ENCODE peak calls at places on chromosomes 2 and 18, in five cellular contexts. D is WERI-Rb-1, Q is cardiac muscle cell, K is brain microvascular endothelial cell, M is thyroid gland. J is an unnamed sample.

GRCh38 chr2:25160376-25160775 is 8.0 kb downstream of the POMC start:
- DNase-seq in D (no peak), Q (no peak), K (no peak), M (no peak), J (no peak)

GRCh38 chr2:148658807-148659722 is 14.5 kb downstream of the EPC2 start:
- DNase-seq in D (no peak), Q (no peak), K (no peak), M (no peak), J (no peak)

GRCh38 chr2:230865324-230865765 is 603 bp downstream of the ITM2C start:
- DNase-seq in D (no peak), Q (peak), K (no peak), M (no peak), J (no peak)

GRCh38 chr18:48138211-48138610 is 207.8 kb upstream of the SMAD2 start:
- DNase-seq in D (no peak), Q (no peak), K (no peak), M (no peak), J (no peak)

GRCh38 chr18:37259711-37260110 is 305.9 kb downstream of the CELF4 start:
- DNase-seq in D (no peak), Q (no peak), K (no peak), M (no peak), J (no peak)

GRCh38 chr2:189348369-189348768 is 92.9 kb upstream of the WDR75 start:
- DNase-seq in D (no peak), Q (no peak), K (no peak), M (no peak), J (no peak)

GRCh38 chr2:132562245-132562644 is 107.8 kb downstream of the LYPD1 start:
- DNase-seq in D (no peak), Q (no peak), K (no peak), M (no peak), J (no peak)

GRCh38 chr2:108169982-108170625 is 69.7 kb upstream of the SULT1C3 start:
- DNase-seq in D (no peak), Q (peak), K (no peak), M (no peak), J (no peak)

GRCh38 chr2:25419678-25420242 is 78.0 kb upstream of the DNMT3A start:
- DNase-seq in D (no peak), Q (no peak), K (no peak), M (no peak), J (no peak)

GRCh38 chr2:9690716-9691498 is 60.1 kb upstream of the YWHAQ start:
- DNase-seq in D (peak), Q (no peak), K (no peak), M (no peak), J (no peak)

GRCh38 chr2:234395801-234396478 is 100.9 kb downstream of the ARL4C start:
- DNase-seq in D (peak), Q (no peak), K (no peak), M (no peak), J (no peak)

GRCh38 chr18:41320090-41320489 is 634.9 kb upstream of the PIK3C3 start:
- DNase-seq in D (no peak), Q (no peak), K (no peak), M (peak), J (no peak)

GRCh38 chr2:208183526-208183925 is 6.3 kb downstream of the C2orf80 start:
- DNase-seq in D (no peak), Q (no peak), K (no peak), M (no peak), J (no peak)

GRCh38 chr18:46660955-46661749 is 4.1 kb upstream of the LOXHD1 start:
- DNase-seq in D (peak), Q (peak), K (no peak), M (no peak), J (no peak)

GRCh38 chr2:51781691-51782090 is 749.8 kb upstream of the NRXN1 start:
- DNase-seq in D (no peak), Q (no peak), K (no peak), M (no peak), J (no peak)

GRCh38 chr2:1757567-1757966 is 13.3 kb upstream of the PXDN start:
- DNase-seq in D (no peak), Q (no peak), K (no peak), M (no peak), J (no peak)

GRCh38 chr2:46249654-46250053 is 47.6 kb upstream of the EPAS1 start:
- DNase-seq in D (no peak), Q (no peak), K (no peak), M (no peak), J (no peak)

GRCh38 chr2:437772-438393 is 150.0 kb upstream of the ALKAL2 start:
- DNase-seq in D (peak), Q (no peak), K (no peak), M (peak), J (no peak)
- H3K4me3 ChIP-seq in D (no peak), Q (no peak), K (no peak), M (no peak), J (no peak)

GRCh38 chr18:292271-292670 is 24.4 kb upstream of the THOC1 start:
- DNase-seq in D (peak), Q (no peak), K (peak), M (no peak), J (no peak)
- TF ChIP-seq CTCF in D (peak), Q (peak), K (peak), M (no peak), J (no peak)

DNA sequence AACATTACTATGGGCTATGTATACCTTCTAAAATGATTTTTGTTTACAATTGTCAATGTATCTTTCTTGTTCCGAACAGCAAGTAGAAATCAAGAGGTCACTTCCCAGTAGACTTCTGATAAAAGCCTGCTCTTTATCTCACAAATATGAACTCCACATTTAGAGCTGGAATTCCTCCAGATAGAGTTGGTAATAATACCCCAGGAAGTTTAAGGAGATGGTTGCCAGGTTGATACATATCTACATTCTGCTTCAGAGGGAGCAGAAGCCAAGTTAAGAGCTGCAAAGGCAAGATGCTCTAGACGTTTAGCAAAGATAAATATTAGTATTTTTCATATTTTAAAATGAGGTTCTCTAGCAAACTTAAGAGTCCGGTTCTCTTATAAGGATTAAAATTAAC is 267.0 kb downstream of the ERBB4 start:
- DNase-seq in D (no peak), Q (no peak), K (no peak), M (no peak), J (no peak)
- H3K4me3 ChIP-seq in D (no peak), Q (no peak), K (no peak), M (no peak), J (no peak)

GRCh38 chr18:59547691-59548182 is 149.5 kb downstream of the CCBE1 start:
- DNase-seq in D (no peak), Q (peak), K (peak), M (peak), J (no peak)
- TF ChIP-seq CTCF in D (no peak), Q (peak), K (peak), M (peak), J (no peak)

DNA sequence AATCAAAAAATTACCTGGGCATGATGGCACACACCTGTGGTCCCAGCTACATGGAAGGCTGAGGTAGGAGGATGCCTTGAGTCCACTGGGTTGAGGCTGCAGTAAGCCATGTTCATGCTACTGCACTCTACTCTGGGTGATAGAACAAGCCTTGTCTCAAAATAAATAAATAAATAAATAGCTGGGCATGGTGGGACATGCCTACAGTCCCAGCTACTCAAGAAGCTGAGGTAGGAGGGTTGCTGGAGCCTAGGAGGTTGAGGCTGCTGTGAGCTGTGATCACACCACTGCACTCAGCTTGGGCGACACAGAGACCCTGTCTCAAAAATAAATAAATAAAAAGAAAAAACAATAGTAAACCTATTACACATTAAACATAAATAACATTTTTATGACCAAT is 3.0 kb downstream of the AP1S3 start:
- DNase-seq in D (no peak), Q (no peak), K (no peak), M (no peak), J (no peak)
- H3K4me3 ChIP-seq in D (no peak), Q (no peak), K (no peak), M (no peak), J (no peak)

GRCh38 chr2:146734042-146734715 is 1110.7 kb upstream of the ACVR2A start:
- DNase-seq in D (no peak), Q (peak), K (peak), M (no peak), J (peak)
- TF ChIP-seq CTCF in D (peak), Q (peak), K (peak), M (peak), J (peak)

DNA sequence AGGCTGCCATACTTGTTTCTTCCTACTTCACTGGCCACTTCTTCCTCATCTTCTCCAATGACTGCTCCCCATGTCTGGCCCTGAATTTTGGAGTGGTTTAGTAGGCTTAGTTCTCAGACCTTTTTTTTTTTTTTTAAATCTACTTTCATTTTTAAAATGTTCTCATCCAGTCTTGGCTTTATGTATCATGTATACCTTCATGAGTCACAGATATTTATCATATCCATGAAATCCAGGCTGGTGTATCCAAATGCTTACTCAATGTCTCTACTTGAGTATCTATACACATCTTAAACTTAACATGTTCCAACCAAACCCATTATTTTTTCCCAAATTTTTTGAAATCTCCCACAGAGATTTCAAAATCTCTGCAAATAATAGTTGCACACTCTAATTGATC is 26.3 kb upstream of the CFAP36 start:
- DNase-seq in D (no peak), Q (no peak), K (no peak), M (no peak), J (no peak)
- H3K4me3 ChIP-seq in D (no peak), Q (no peak), K (no peak), M (no peak), J (no peak)

GRCh38 chr2:166128156-166128505 is 311 bp upstream of the SCN1A start:
- DNase-seq in D (no peak), Q (no peak), K (no peak), M (no peak), J (no peak)
- TF ChIP-seq CTCF in D (no peak), Q (no peak), K (no peak), M (no peak), J (no peak)

DNA sequence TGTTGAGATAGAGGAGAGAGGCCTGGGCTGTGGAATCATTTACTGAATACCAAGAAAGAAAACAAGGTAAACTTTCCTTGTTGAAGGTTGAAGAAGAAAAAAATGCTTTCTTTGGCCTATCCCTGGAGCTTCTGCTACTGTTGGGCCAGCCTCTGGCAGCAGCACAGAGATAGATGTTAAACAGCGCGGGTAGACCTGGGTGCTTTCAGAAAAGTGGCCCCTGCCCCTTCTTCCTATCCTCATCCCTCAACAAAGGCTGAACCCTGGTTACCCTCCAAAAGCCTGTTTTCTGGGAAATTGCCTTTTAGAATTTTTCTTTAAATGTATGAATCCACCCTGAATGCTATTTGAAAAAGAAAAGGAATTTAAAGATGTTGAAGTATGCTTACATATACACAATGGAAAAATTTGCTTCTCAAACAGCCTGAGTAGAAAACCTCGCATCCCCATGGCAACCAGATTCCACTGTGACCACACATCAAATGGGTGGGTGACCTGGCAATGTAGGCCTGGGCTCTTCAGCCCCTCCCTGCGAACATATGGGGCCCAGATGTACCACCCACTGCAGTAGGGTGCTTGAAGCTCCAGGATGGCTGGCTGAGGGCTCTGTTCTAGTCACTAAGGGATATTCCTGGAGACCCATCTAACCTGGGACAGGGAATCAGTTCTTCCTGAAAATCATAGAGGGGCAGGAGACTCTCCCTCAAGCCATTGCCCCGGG is 23.4 kb upstream of the CHRNA1 start:
- DNase-seq in D (no peak), Q (no peak), K (peak), M (no peak), J (peak)
- H3K4me3 ChIP-seq in D (no peak), Q (no peak), K (no peak), M (no peak), J (no peak)